ENCODE peak calls at places on chromosomes 12 and 14, in six cellular contexts. Y, V, U, G, H and I are unnamed samples.

GRCh38 chr14:40417777-40418401 is 985.7 kb upstream of the FBXO33 start:
- DNase-seq in Y (no peak), V (no peak), U (no peak), G (peak), H (no peak), I (no peak)

GRCh38 chr14:74846168-74846567 is 29.8 kb downstream of the PROX2 start:
- DNase-seq in Y (no peak), V (peak), U (peak), G (no peak), H (no peak), I (peak)

GRCh38 chr12:752673-753400 is 458 bp downstream of the WNK1 start:
- DNase-seq in Y (peak), V (no peak), U (peak), G (peak), H (peak), I (peak)

GRCh38 chr12:107395817-107396216 is 289.8 kb upstream of the PWP1 start:
- DNase-seq in Y (no peak), V (no peak), U (no peak), G (no peak), H (no peak), I (no peak)

GRCh38 chr14:36426836-36427235 is 93.2 kb downstream of the NKX2-1 start:
- DNase-seq in Y (no peak), V (no peak), U (no peak), G (no peak), H (no peak), I (no peak)

GRCh38 chr14:59274991-59275391 is 86.5 kb downstream of the DAAM1 start:
- DNase-seq in Y (no peak), V (peak), U (no peak), G (no peak), H (no peak), I (no peak)

GRCh38 chr14:73887704-73888459 is 1.2 kb downstream of the ZNF410 start:
- DNase-seq in Y (no peak), V (no peak), U (no peak), G (no peak), H (no peak), I (no peak)

GRCh38 chr14:22105643-22106042 is 432.0 kb upstream of the OR4E1 start:
- DNase-seq in Y (no peak), V (no peak), U (no peak), G (no peak), H (no peak), I (no peak)

GRCh38 chr12:123916729-123917128 is 55.9 kb downstream of the CCDC92 start:
- DNase-seq in Y (no peak), V (no peak), U (no peak), G (no peak), H (no peak), I (no peak)

GRCh38 chr12:113874999-113875561 is 91.0 kb downstream of the RBM19 start:
- DNase-seq in Y (no peak), V (peak), U (no peak), G (no peak), H (peak), I (no peak)

GRCh38 chr14:99266181-99267178 is 5.5 kb downstream of the BCL11B start:
- DNase-seq in Y (peak), V (peak), U (no peak), G (peak), H (peak), I (peak)

GRCh38 chr12:52004042-52004648 is 2.6 kb upstream of the TAMALIN start:
- DNase-seq in Y (no peak), V (peak), U (no peak), G (no peak), H (peak), I (peak)

GRCh38 chr12:13289644-13290285 is 93.2 kb downstream of the EMP1 start:
- DNase-seq in Y (no peak), V (no peak), U (no peak), G (no peak), H (no peak), I (peak)

GRCh38 chr14:76647699-76648298 is 113.5 kb upstream of the VASH1 start:
- DNase-seq in Y (no peak), V (peak), U (peak), G (peak), H (peak), I (peak)

GRCh38 chr14:25048170-25049126 is 1.5 kb downstream of the STXBP6 start:
- DNase-seq in Y (no peak), V (peak), U (no peak), G (peak), H (peak), I (peak)

GRCh38 chr12:130876297-130876696 is 4.4 kb downstream of the RAN start:
- DNase-seq in Y (no peak), V (no peak), U (no peak), G (no peak), H (no peak), I (no peak)

GRCh38 chr14:36661506-36662257 is at the start of gene PAX9:
- DNase-seq in Y (no peak), V (peak), U (peak), G (no peak), H (peak), I (peak)

GRCh38 chr14:29536886-29537511 is 390.6 kb downstream of the PRKD1 start:
- DNase-seq in Y (no peak), V (peak), U (no peak), G (no peak), H (peak), I (peak)

GRCh38 chr12:108287227-108287626 is 51.9 kb downstream of the CMKLR1 start:
- DNase-seq in Y (no peak), V (no peak), U (no peak), G (no peak), H (no peak), I (no peak)

GRCh38 chr12:3252416-3252815 is 175.2 kb downstream of the TSPAN9 start:
- DNase-seq in Y (no peak), V (peak), U (peak), G (no peak), H (no peak), I (no peak)

GRCh38 chr14:105015242-105015641 is 5.6 kb downstream of the CDCA4 start:
- DNase-seq in Y (no peak), V (no peak), U (no peak), G (no peak), H (no peak), I (no peak)

GRCh38 chr14:49594347-49595089 is 4.2 kb upstream of the LRR1 start:
- DNase-seq in Y (no peak), V (peak), U (no peak), G (no peak), H (no peak), I (peak)

GRCh38 chr12:21819678-21820077 is 45.2 kb upstream of the KCNJ8 start:
- DNase-seq in Y (no peak), V (no peak), U (no peak), G (no peak), H (no peak), I (peak)

GRCh38 chr12:26452511-26452910 is 257.1 kb downstream of the SSPN start:
- DNase-seq in Y (no peak), V (no peak), U (no peak), G (no peak), H (no peak), I (no peak)

GRCh38 chr12:49296034-49296835 is 1.3 kb downstream of the PRPH start:
- DNase-seq in Y (peak), V (no peak), U (no peak), G (no peak), H (no peak), I (peak)

GRCh38 chr12:59600174-59600573 is 4.3 kb downstream of the SLC16A7 start:
- DNase-seq in Y (no peak), V (peak), U (no peak), G (peak), H (peak), I (peak)

GRCh38 chr14:64828096-64828495 is 51.6 kb downstream of the SPTB start:
- DNase-seq in Y (no peak), V (no peak), U (no peak), G (no peak), H (no peak), I (no peak)

GRCh38 chr12:85405781-85406522 is 125.9 kb downstream of the ALX1 start:
- DNase-seq in Y (no peak), V (peak), U (peak), G (peak), H (peak), I (peak)

GRCh38 chr14:63551338-63551737 is 8.2 kb upstream of the PPP2R5E start:
- DNase-seq in Y (no peak), V (peak), U (no peak), G (no peak), H (peak), I (peak)

GRCh38 chr12:52634266-52635056 is 16.1 kb upstream of the KRT73 start:
- DNase-seq in Y (no peak), V (no peak), U (no peak), G (no peak), H (no peak), I (no peak)

GRCh38 chr12:103742349-103742784 is 98.7 kb downstream of the NT5DC3 start:
- DNase-seq in Y (no peak), V (peak), U (no peak), G (no peak), H (no peak), I (peak)

GRCh38 chr12:26678697-26679660 is 154.0 kb downstream of the ITPR2 start:
- DNase-seq in Y (no peak), V (peak), U (no peak), G (no peak), H (no peak), I (peak)

GRCh38 chr12:65787056-65787855 is 37.0 kb upstream of the HMGA2 start:
- DNase-seq in Y (no peak), V (no peak), U (no peak), G (no peak), H (no peak), I (no peak)

GRCh38 chr12:27237790-27238771 is 6.0 kb upstream of the STK38L start:
- DNase-seq in Y (no peak), V (peak), U (no peak), G (peak), H (peak), I (peak)

GRCh38 chr12:88339966-88340365 is 197.9 kb downstream of the TMTC3 start:
- DNase-seq in Y (no peak), V (peak), U (no peak), G (no peak), H (peak), I (no peak)

GRCh38 chr12:49974231-49974675 is 1.5 kb downstream of the AQP6 start:
- DNase-seq in Y (no peak), V (peak), U (peak), G (peak), H (peak), I (peak)